ENCODE peak calls at places on chromosomes 3 and 15, in eight cellular contexts. Q, F, C, Y, J, M, W and D are unnamed samples.

GRCh38 chr15:60969658-60970057 is 259.4 kb downstream of the RORA start:
- DNase-seq in J (no peak), F (no peak), W (no peak), C (no peak), M (no peak), Q (no peak), Y (no peak), D (no peak)

GRCh38 chr15:31403606-31404005 is 77.0 kb downstream of the KLF13 start:
- DNase-seq in Q (no peak), F (no peak), C (no peak), M (no peak), J (no peak), W (no peak), Y (no peak), D (no peak)

GRCh38 chr3:116339441-116340028 is 105.8 kb downstream of the LSAMP start:
- DNase-seq in C (no peak), J (no peak), Q (no peak), Y (no peak), F (no peak), W (peak), M (no peak), D (no peak)

GRCh38 chr3:65597225-65597951 is 441.3 kb downstream of the MAGI1 start:
- DNase-seq in F (no peak), Y (no peak), W (peak), J (peak), M (no peak), Q (peak), C (peak), D (no peak)

GRCh38 chr15:81942157-81942556 is 103.7 kb downstream of the MEX3B start:
- DNase-seq in W (no peak), F (no peak), M (no peak), C (no peak), Q (no peak), Y (no peak), J (no peak), D (no peak)

GRCh38 chr15:91867581-91868026 is 14.1 kb downstream of the SLCO3A1 start:
- DNase-seq in W (peak), J (no peak), M (no peak), C (no peak), F (no peak), Y (peak), Q (no peak), D (peak)

GRCh38 chr15:62752687-62753517 is 289.6 kb upstream of the TPM1 start:
- DNase-seq in W (no peak), C (no peak), M (no peak), F (no peak), Q (no peak), J (no peak), Y (peak), D (no peak)

GRCh38 chr15:60408438-60409105 is 10.8 kb upstream of the ANXA2 start:
- DNase-seq in C (no peak), M (peak), Y (peak), Q (no peak), W (no peak), F (no peak), J (no peak), D (no peak)

GRCh38 chr15:35358824-35359223 is 187.1 kb downstream of the DPH6 start:
- DNase-seq in F (no peak), J (no peak), M (no peak), Y (no peak), C (no peak), W (no peak), Q (no peak), D (no peak)

GRCh38 chr3:117887896-117888295 is 1146.8 kb downstream of the IGSF11 start:
- DNase-seq in F (no peak), W (no peak), J (no peak), M (no peak), Q (no peak), Y (peak), C (no peak), D (no peak)

GRCh38 chr15:79433610-79434009 is 1.5 kb downstream of the MINAR1 start:
- DNase-seq in Q (no peak), M (no peak), Y (no peak), W (no peak), J (no peak), C (no peak), F (no peak), D (no peak)

GRCh38 chr3:174710622-174711021 is 148.5 kb upstream of the NAALADL2 start:
- DNase-seq in Q (no peak), M (no peak), F (no peak), C (no peak), J (no peak), W (no peak), Y (no peak), D (no peak)

GRCh38 chr15:58589047-58589446 is 157.3 kb downstream of the LIPC start:
- DNase-seq in C (no peak), W (no peak), Y (no peak), F (no peak), J (no peak), Q (no peak), M (no peak), D (no peak)

GRCh38 chr15:57494575-57494974 is 97.1 kb upstream of the MYZAP start:
- DNase-seq in Y (no peak), M (no peak), J (no peak), F (no peak), Q (no peak), C (no peak), W (no peak), D (no peak)

GRCh38 chr3:73669268-73669667 is 44.5 kb upstream of the PDZRN3 start:
- DNase-seq in Q (no peak), W (no peak), C (no peak), F (no peak), J (no peak), Y (no peak), M (no peak), D (no peak)

GRCh38 chr3:54353547-54354339 is 231.4 kb downstream of the CACNA2D3 start:
- DNase-seq in J (no peak), M (no peak), Q (no peak), F (no peak), Y (no peak), W (no peak), C (no peak), D (no peak)

GRCh38 chr3:49713336-49714105 is 6.0 kb downstream of the AMIGO3 start:
- DNase-seq in Y (no peak), W (no peak), C (no peak), F (no peak), M (no peak), Q (no peak), J (no peak), D (no peak)

GRCh38 chr3:123883656-123884257 is 375 bp downstream of the MYLK start:
- DNase-seq in M (no peak), Y (peak), J (no peak), C (no peak), W (no peak), F (no peak), Q (peak), D (no peak)

GRCh38 chr3:30124435-30125390 is 481.7 kb upstream of the TGFBR2 start:
- DNase-seq in M (no peak), C (no peak), Y (no peak), W (peak), F (no peak), Q (peak), J (no peak), D (no peak)

GRCh38 chr3:111541911-111542483 is at the start of gene CD96:
- DNase-seq in C (no peak), Q (no peak), Y (no peak), F (no peak), W (no peak), J (no peak), M (no peak), D (no peak)

GRCh38 chr3:143601738-143602480 is 246.4 kb downstream of the SLC9A9 start:
- DNase-seq in J (no peak), F (no peak), Q (no peak), C (no peak), Y (no peak), W (no peak), M (no peak), D (no peak)

GRCh38 chr15:61173899-61174689 is 55.0 kb downstream of the RORA start:
- DNase-seq in W (no peak), J (no peak), C (no peak), M (no peak), Q (no peak), Y (no peak), F (no peak), D (no peak)

GRCh38 chr3:52682016-52682415 is 3.7 kb downstream of the PBRM1 start:
- DNase-seq in Q (peak), F (no peak), C (no peak), Y (peak), W (peak), M (peak), J (peak), D (no peak)